ENCODE peak calls at places on chromosomes 4 and X, in six cellular contexts. V is uterus, U is tibial artery, Z is upper lobe of right lung, L is psoas muscle, N is heart right ventricle. K is an unnamed sample.

GRCh38 chr4:168491563-168491962 is 5.3 kb upstream of the PALLD start:
- DNase-seq in V (no peak), N (no peak), U (no peak), L (no peak), Z (no peak), K (no peak)

GRCh38 chrX:40062525-40063193 is 35.1 kb downstream of the BCOR start:
- DNase-seq in L (no peak), Z (no peak), N (no peak), V (peak; percentile 31), U (no peak), K (no peak)

GRCh38 chrX:49106930-49107329 is 16.6 kb downstream of the GPKOW start:
- DNase-seq in Z (no peak), N (no peak), V (no peak), U (no peak), L (peak; percentile 60), K (no peak)

GRCh38 chr4:5797866-5798265 is 86.9 kb downstream of the EVC start:
- DNase-seq in N (no peak), V (no peak), Z (no peak), L (no peak), U (no peak), K (no peak)

GRCh38 chrX:47497274-47497673 is 14.3 kb upstream of the ZNF41 start:
- DNase-seq in N (no peak), U (no peak), Z (no peak), L (no peak), V (no peak), K (no peak)

GRCh38 chr4:25233737-25234389 is at the start of gene PI4K2B:
- DNase-seq in N (peak; percentile 86), V (peak; percentile 80), U (peak; percentile 90), Z (peak; percentile 96), L (peak; percentile 94), K (peak; percentile 98)

GRCh38 chr4:145339075-145339725 is 142.5 kb upstream of the SMAD1 start:
- DNase-seq in N (no peak), L (no peak), U (no peak), Z (no peak), V (no peak), K (no peak)

GRCh38 chr4:123783936-123784335 is 387.3 kb downstream of the SPRY1 start:
- DNase-seq in U (no peak), Z (no peak), L (no peak), V (no peak), N (no peak), K (no peak)

GRCh38 chrX:40243699-40244098 is 145.9 kb upstream of the BCOR start:
- DNase-seq in Z (no peak), U (no peak), V (no peak), L (no peak), N (no peak), K (no peak)

GRCh38 chr4:15729910-15730533 is 27.2 kb downstream of the BST1 start:
- DNase-seq in V (peak; percentile 21), Z (no peak), L (no peak), N (peak; percentile 15), U (no peak), K (no peak)

GRCh38 chr4:120080533-120080932 is 13.9 kb upstream of the MAD2L1 start:
- DNase-seq in L (no peak), Z (no peak), V (no peak), U (no peak), N (no peak), K (no peak)

GRCh38 chr4:113300384-113301011 is 251.0 kb downstream of the ANK2 start:
- DNase-seq in U (no peak), L (no peak), N (peak; percentile 33), V (peak; percentile 40), Z (no peak), K (no peak)

GRCh38 chr4:81152839-81153713 is 61.9 kb downstream of the PRKG2 start:
- DNase-seq in U (no peak), L (no peak), Z (no peak), V (no peak), N (no peak), K (no peak)

GRCh38 chr4:6471303-6472007 is 959 bp downstream of the PPP2R2C start:
- DNase-seq in Z (no peak), V (no peak), N (no peak), U (peak; percentile 53), L (no peak), K (no peak)

GRCh38 chr4:176849076-176849475 is 56.4 kb upstream of the VEGFC start:
- DNase-seq in Z (no peak), V (no peak), U (no peak), N (no peak), L (no peak), K (no peak)

GRCh38 chr4:176320976-176321361 is 1.2 kb downstream of the SPCS3 start:
- DNase-seq in U (no peak), V (no peak), L (no peak), Z (no peak), N (no peak), K (no peak)

GRCh38 chr4:124111922-124112321 is 600.6 kb downstream of the ANKRD50 start:
- DNase-seq in Z (no peak), N (peak; percentile 32), V (no peak), L (no peak), U (no peak), K (no peak)

GRCh38 chrX:51837926-51838325 is 55.5 kb upstream of the MAGED1 start:
- DNase-seq in V (peak; percentile 67), Z (no peak), L (peak; percentile 50), N (peak; percentile 22), U (no peak), K (no peak)

GRCh38 chr4:25865586-25865985 is 2.8 kb upstream of the SEL1L3 start:
- DNase-seq in N (no peak), L (no peak), V (no peak), U (no peak), Z (no peak), K (peak; percentile 49)

GRCh38 chrX:12447448-12448154 is 309.3 kb downstream of the FRMPD4 start:
- DNase-seq in Z (no peak), V (no peak), L (no peak), U (no peak), N (no peak), K (no peak)

GRCh38 chrX:13220916-13221315 is 98.9 kb downstream of the ATXN3L start:
- DNase-seq in U (no peak), V (no peak), N (no peak), Z (no peak), L (no peak), K (no peak)

GRCh38 chrX:119684916-119685224 is 8.1 kb downstream of the SEPTIN6 start:
- DNase-seq in U (no peak), V (no peak), L (no peak), N (no peak), Z (no peak), K (no peak)

GRCh38 chrX:119685225-119686066 is 7.5 kb downstream of the SEPTIN6 start:
- DNase-seq in L (no peak), Z (peak; percentile 56), V (peak; percentile 57), N (peak; percentile 51), U (no peak), K (no peak)

GRCh38 chrX:119686087-119686639 is 6.8 kb downstream of the SEPTIN6 start:
- DNase-seq in Z (no peak), U (no peak), L (no peak), V (no peak), N (no peak), K (no peak)

GRCh38 chrX:119688856-119689455 is 4.0 kb downstream of the SEPTIN6 start:
- DNase-seq in U (no peak), V (no peak), Z (no peak), N (no peak), L (no peak), K (no peak)

DNA sequence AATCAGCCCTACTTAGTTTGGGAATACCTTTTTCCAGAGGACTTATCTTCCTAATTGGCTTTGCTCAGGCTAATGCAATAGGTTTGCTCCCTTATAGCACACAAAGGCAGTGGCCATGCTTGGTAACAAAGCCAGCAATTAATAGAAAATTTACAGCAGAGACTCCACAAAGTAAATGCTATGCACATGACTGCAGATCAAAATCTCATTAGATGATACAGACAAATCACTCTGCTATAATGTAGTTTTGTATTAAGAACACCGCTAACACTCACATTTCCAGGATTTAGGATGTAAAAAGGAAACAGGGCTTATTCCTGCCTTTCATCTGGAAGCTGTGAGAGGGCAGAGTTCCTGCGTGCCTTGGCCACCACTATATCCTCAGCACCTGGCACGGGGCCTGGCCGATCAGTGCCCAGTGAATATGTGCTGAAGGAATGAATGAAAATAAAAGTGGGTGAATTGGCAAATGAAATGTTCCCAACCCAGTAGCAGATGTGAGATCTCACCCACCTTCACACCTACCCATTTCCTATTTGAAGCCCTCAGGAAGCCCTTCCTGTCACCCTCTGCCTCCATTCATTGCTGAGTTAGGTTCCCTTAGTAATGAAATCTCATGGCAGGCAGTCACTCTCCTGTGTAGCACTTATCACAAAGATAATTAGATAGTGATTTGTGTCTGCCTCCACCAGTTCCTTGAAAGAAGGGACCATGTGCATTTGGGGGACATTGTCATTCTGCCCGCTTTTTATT is 5.1 kb downstream of the SEPTIN6 start:
- DNase-seq in N (no peak), L (no peak), Z (no peak), U (no peak), V (no peak), K (no peak)
- H3K4me1 ChIP-seq in N (peaks cover 24% of the 10 kb centered on the region), L (no peaks in the 10 kb centered on the region), Z (peaks cover 14% of the 10 kb centered on the region), U (no peaks in the 10 kb centered on the region), V (no peaks in the 10 kb centered on the region), K (peaks cover 50% of the 10 kb centered on the region)

DNA sequence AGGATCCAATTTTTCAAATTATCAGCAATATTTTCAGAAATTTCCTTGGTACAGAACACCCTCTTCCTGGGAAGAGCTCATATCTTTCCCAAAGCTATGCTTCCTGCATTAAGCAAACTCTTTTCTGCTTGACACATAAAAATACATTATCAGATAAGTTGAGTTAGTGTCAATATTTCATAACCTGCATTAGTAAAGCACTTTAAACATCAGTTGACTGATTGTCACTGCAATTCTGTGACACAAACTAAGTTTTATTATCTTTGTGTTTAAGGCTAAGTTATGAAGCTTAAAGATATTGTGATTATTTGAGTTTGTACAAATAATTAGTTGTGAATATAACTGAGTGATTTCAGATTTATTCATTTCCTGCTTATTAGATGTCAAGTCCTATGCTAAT is 1045.4 kb upstream of the GRID2 start:
- DNase-seq in N (no peak), Z (no peak), V (no peak), L (no peak), U (no peak), K (no peak)
- H3K27ac ChIP-seq in N (no peak overlapping the region), Z (no peak overlapping the region), V (no peak overlapping the region), L (no peak overlapping the region), U (no peak overlapping the region), K (no peak overlapping the region)

GRCh38 chrX:153612413-153612812 is 13.5 kb upstream of the CCNQ start:
- DNase-seq in Z (no peak), L (no peak), U (no peak), V (no peak), N (no peak), K (no peak)
- H3K4me1 ChIP-seq in Z (no peaks in the 10 kb centered on the region), L (no peaks in the 10 kb centered on the region), U (peaks cover 17% of the 10 kb centered on the region), V (no peaks in the 10 kb centered on the region), N (peaks cover 9% of the 10 kb centered on the region), K (no peaks in the 10 kb centered on the region)

DNA sequence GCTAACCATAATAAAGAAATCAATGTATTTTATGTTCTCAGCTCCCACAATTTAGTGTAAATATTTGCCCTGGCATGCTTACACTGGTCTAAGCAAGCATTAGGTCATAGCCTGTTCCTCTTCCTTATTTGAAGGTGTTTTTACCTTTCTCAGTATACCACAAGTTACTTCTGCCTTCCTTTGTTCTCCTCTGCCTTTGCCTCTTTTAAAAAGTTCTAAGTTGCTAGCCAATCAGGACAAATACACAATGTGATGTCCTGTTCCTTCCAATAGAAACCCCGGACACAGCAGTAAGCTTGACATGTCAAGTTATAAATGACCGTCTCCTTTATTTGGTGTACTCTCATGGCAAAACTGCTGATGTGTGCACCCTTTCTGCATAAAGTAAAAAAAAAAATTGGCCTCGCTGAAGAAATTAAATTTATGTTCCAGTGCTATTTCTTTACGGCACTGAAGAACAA is 49.4 kb downstream of the UGT2B10 start:
- DNase-seq in V (no peak), L (no peak), N (no peak), Z (no peak), U (no peak), K (no peak)
- H3K27ac ChIP-seq in V (no peak overlapping the region), L (no peak overlapping the region), N (no peak overlapping the region), Z (no peak overlapping the region), U (no peak overlapping the region), K (no peak overlapping the region)

K was measured in left lung.